ENCODE peak calls at places on chromosome 1, in eight cellular contexts. W, X, D, A, P, N, L and Y are unnamed samples.

GRCh38 chr1:155648207-155649147 is 38.5 kb downstream of the MSTO1 start:
- DNase-seq in L (peak), W (peak), N (no peak), P (peak), D (no peak), X (no peak), A (no peak), Y (peak)

GRCh38 chr1:183089025-183089639 is 65.9 kb downstream of the LAMC1 start:
- DNase-seq in N (no peak), P (no peak), W (no peak), L (no peak), X (no peak), D (no peak), A (no peak), Y (peak)

GRCh38 chr1:76867342-76868130 is at the start of gene ST6GALNAC5:
- DNase-seq in N (no peak), A (no peak), D (no peak), P (no peak), W (no peak), X (peak), L (peak), Y (no peak)

GRCh38 chr1:89762431-89762800 is 58.4 kb upstream of the LRRC8D start:
- DNase-seq in L (no peak), D (no peak), W (no peak), A (no peak), P (no peak), N (peak), X (peak), Y (no peak)

GRCh38 chr1:24319962-24320361 is 805 bp downstream of the GRHL3 start:
- DNase-seq in X (no peak), L (no peak), D (no peak), N (no peak), P (no peak), W (no peak), A (no peak), Y (no peak)

GRCh38 chr1:153968000-153968363 is 280 bp downstream of the CREB3L4 start:
- DNase-seq in P (no peak), D (no peak), N (no peak), A (no peak), L (peak), X (peak), W (no peak), Y (peak)

GRCh38 chr1:91398291-91398690 is 6.3 kb downstream of the HFM1 start:
- DNase-seq in W (no peak), N (no peak), L (no peak), D (no peak), A (no peak), P (no peak), X (no peak), Y (no peak)

GRCh38 chr1:215007880-215008279 is 74.7 kb upstream of the KCNK2 start:
- DNase-seq in W (no peak), X (no peak), L (no peak), N (no peak), P (no peak), A (no peak), D (no peak), Y (no peak)

GRCh38 chr1:157390646-157391045 is 161.7 kb downstream of the FCRL5 start:
- DNase-seq in W (no peak), D (no peak), P (no peak), L (no peak), X (no peak), N (no peak), A (no peak), Y (no peak)

GRCh38 chr1:45929257-45929687 is 125.9 kb downstream of the MAST2 start:
- DNase-seq in P (peak), W (no peak), L (peak), A (no peak), D (no peak), N (no peak), X (no peak), Y (no peak)

DNA sequence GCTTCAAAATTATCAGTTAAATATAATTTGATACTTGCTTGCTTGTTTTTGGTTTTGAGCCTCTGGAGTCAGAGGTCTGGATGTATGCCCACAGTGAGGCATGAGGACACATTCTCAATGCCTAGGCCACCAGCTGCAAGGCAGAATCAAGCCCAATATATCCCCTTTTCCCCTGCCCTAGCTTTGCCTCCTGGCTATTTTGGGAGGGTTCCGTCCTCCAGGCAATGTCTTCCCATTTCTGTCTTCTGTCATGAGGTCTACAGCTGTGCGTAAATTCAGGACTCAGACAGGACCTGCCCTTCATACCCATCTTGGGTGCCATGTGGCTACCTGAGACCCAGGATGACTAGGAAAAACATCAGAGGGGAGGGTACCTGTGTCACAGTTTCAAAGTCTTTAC is 19.2 kb downstream of the NRDC start:
- DNase-seq in N (no peak), P (no peak), W (no peak), X (no peak), D (no peak), A (no peak), L (no peak), Y (no peak)
- H3K4me3 ChIP-seq in N (no peak), P (no peak), W (no peak), X (no peak), D (no peak), A (no peak), L (no peak), Y (no peak)

DNA sequence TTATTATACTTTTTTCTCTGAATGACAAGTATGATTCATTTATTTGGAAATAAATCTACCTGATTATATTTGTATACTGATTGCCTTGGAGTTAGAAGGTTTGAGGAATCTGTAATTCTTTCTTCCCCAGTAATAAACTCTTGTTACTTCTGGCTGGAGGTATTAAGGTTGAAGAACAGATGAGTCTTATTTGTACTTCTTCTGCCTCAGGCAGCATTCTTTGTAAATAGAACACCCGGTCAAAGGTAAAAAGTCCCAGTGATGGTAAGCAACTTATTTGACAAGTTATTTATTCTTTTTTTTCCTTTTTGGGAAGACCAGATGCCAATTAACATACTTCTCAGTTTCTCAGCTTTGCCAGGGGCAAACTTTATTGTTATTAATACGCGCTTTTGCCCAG is 12.9 kb downstream of the SNX27 start:
- DNase-seq in W (no peak), D (no peak), A (no peak), P (no peak), X (no peak), L (no peak), N (no peak), Y (no peak)
- H3K4me3 ChIP-seq in W (no peak), D (no peak), A (no peak), P (no peak), X (no peak), L (no peak), N (no peak), Y (no peak)

GRCh38 chr1:28104866-28105467 is 16.6 kb upstream of the EYA3 start:
- DNase-seq in P (peak), A (no peak), D (no peak), W (peak), N (no peak), L (peak), X (no peak), Y (peak)
- H3K4me3 ChIP-seq in P (peak), A (no peak), D (no peak), W (no peak), N (no peak), L (peak), X (no peak), Y (no peak)

GRCh38 chr1:47219001-47219400 is 13.0 kb downstream of the TAL1 start:
- DNase-seq in N (no peak), X (no peak), D (no peak), P (no peak), L (no peak), A (no peak), W (no peak), Y (peak)
- H3K4me3 ChIP-seq in N (no peak), X (no peak), D (no peak), P (no peak), L (no peak), A (no peak), W (no peak), Y (no peak)

GRCh38 chr1:103788377-103788776 is 38.7 kb downstream of the AMY1C start:
- DNase-seq in P (no peak), A (no peak), N (peak), L (no peak), X (no peak), D (no peak), W (peak), Y (no peak)

GRCh38 chr1:103779932-103780331 is 30.2 kb downstream of the AMY1C start:
- DNase-seq in W (no peak), A (no peak), N (no peak), L (no peak), X (no peak), P (no peak), D (no peak), Y (no peak)

DNA sequence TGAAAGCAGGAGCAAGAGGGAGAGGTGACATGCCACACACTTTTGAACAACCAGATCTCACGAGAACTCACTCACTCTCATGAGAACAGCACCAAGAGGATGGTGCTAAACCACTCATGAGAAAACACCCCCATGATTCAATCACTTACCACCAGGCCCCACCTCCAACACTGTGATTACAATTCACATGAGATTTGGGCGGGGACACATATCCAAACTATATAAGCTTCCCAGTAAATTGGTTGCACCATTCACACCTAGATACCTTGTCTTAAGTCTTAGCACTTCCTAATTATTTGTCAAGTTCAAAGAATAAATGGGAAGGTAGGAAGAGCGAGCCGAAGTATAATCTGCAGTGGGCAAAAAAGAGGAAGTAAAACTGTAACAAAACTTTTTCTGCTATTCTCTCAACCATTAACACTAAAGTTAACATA is 34.3 kb downstream of the AMY1C start:
- DNase-seq in N (peak), A (no peak), L (no peak), P (no peak), W (no peak), X (no peak), D (peak), Y (no peak)
- H3K4me3 ChIP-seq in N (no peak), A (no peak), L (no peak), P (no peak), W (no peak), X (no peak), D (no peak), Y (no peak)

DNA sequence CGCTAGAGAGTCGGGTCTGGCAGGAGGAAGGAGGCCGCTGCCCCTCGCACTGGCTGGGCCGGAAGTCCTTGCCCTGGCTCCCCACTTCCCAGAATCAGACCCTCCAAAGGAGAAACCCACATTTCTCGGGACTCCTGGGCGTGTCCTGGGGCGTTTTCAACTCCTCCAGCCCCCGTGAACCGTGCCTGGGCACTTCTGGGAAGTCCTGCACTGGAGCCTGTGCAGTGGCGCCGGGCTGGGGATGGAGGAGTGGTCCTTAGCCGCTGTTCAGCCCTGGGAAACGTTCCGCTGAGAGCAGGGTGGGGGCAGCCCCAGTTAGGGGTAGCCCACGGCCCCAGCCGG is 3.0 kb downstream of the IGSF21 start:
- DNase-seq in P (no peak), A (no peak), W (no peak), X (no peak), L (no peak), D (no peak), N (no peak), Y (no peak)
- H3K4me3 ChIP-seq in P (no peak), A (no peak), W (peak), X (no peak), L (peak), D (no peak), N (no peak), Y (no peak)

DNA sequence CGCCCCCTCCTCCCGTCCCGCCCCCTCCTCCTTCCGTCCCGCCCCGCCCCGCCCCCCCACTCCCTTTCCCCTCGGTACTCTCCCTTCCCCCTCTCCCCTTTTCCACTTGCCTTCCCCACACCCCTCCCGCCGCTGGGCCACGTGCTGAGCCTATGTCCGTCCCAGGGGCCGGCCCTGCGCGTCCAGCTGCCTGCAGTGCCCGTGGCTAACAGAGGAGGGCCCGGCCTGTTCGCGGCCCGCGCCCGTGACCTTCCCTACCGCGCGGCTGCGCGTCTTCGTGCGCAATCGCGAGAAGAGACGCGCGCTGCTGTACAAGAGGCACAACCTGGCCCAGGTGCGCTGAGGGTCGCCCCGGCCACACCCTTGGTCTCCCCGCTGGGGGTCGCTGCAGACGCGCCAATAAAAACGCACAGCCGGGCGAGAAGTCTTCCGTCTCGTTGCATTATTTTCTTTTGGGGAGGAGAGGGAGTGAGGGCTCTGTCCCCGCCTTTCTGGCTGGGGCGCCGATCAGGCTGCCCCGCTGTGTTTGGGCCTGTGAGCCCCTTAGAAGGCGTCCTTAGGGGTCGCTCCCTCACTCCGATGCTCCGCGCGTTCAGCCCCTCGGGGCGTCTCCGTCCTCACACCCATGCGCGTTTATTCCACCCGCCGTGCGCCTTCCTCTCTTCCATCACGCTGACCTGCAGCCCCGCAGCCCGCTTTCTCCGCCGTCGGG is 28.0 kb downstream of the TRIM11 start:
- DNase-seq in A (peak), P (peak), N (no peak), W (peak), X (peak), D (no peak), L (peak), Y (peak)
- H3K4me3 ChIP-seq in A (peak), P (peak), N (no peak), W (peak), X (peak), D (no peak), L (peak), Y (peak)

GRCh38 chr1:20727746-20728316 is 4.7 kb downstream of the SH2D5 start:
- DNase-seq in L (no peak), N (peak), P (no peak), W (no peak), X (no peak), D (no peak), A (no peak), Y (no peak)
- H3K4me3 ChIP-seq in L (no peak), N (no peak), P (no peak), W (no peak), X (no peak), D (no peak), A (no peak), Y (no peak)

GRCh38 chr1:50979964-50980363 is 9.9 kb downstream of the CDKN2C start:
- DNase-seq in A (no peak), W (no peak), L (no peak), P (no peak), D (no peak), X (no peak), N (no peak), Y (no peak)
- H3K4me3 ChIP-seq in A (no peak), W (peak), L (peak), P (no peak), D (peak), X (no peak), N (peak), Y (no peak)